ENCODE peak calls at places on chromosomes 12 and 14, in six cellular contexts. One of them, this sample, is unnamed.

GRCh38 chr12:85260904-85261303 is 19.1 kb upstream of the ALX1 start:
- DNase-seq in cardiac muscle cell: no peak
- DNase-seq in coronary artery: no peak
- DNase-seq in A549: no peak
- DNase-seq in fibroblast of pulmonary artery: no peak
- DNase-seq in esophagus squamous epithelium: no peak
- DNase-seq in this sample: no peak

GRCh38 chr14:54048736-54049135 is 92.1 kb upstream of the BMP4 start:
- DNase-seq in cardiac muscle cell: no peak
- DNase-seq in coronary artery: no peak
- DNase-seq in A549: no peak
- DNase-seq in fibroblast of pulmonary artery: no peak
- DNase-seq in esophagus squamous epithelium: no peak
- DNase-seq in this sample: no peak

GRCh38 chr12:57236224-57236924 is 6.9 kb downstream of the SHMT2 start:
- DNase-seq in cardiac muscle cell: no peak
- DNase-seq in coronary artery: no peak
- DNase-seq in A549: no peak
- DNase-seq in fibroblast of pulmonary artery: no peak
- DNase-seq in esophagus squamous epithelium: no peak
- DNase-seq in this sample: no peak

GRCh38 chr14:99809376-99809775 is 16.2 kb downstream of the EML1 start:
- DNase-seq in cardiac muscle cell: no peak
- DNase-seq in coronary artery: peak
- DNase-seq in A549: no peak
- DNase-seq in fibroblast of pulmonary artery: peak
- DNase-seq in esophagus squamous epithelium: no peak
- DNase-seq in this sample: peak

GRCh38 chr12:108367436-108367835 is 28.3 kb upstream of the CMKLR1 start:
- DNase-seq in cardiac muscle cell: no peak
- DNase-seq in coronary artery: peak
- DNase-seq in A549: no peak
- DNase-seq in fibroblast of pulmonary artery: peak
- DNase-seq in esophagus squamous epithelium: no peak
- DNase-seq in this sample: no peak

GRCh38 chr12:14264777-14265176 is 100.7 kb upstream of the ATF7IP start:
- DNase-seq in cardiac muscle cell: no peak
- DNase-seq in coronary artery: no peak
- DNase-seq in A549: no peak
- DNase-seq in fibroblast of pulmonary artery: no peak
- DNase-seq in esophagus squamous epithelium: no peak
- DNase-seq in this sample: no peak

GRCh38 chr14:45253754-45254300 is 825 bp upstream of the MIS18BP1 start:
- DNase-seq in cardiac muscle cell: no peak
- DNase-seq in coronary artery: no peak
- DNase-seq in A549: peak
- DNase-seq in fibroblast of pulmonary artery: peak
- DNase-seq in esophagus squamous epithelium: no peak
- DNase-seq in this sample: no peak

GRCh38 chr12:25121916-25122315 is 73.0 kb downstream of the DNAI7 start:
- DNase-seq in cardiac muscle cell: no peak
- DNase-seq in coronary artery: no peak
- DNase-seq in A549: no peak
- DNase-seq in fibroblast of pulmonary artery: no peak
- DNase-seq in esophagus squamous epithelium: no peak
- DNase-seq in this sample: no peak

GRCh38 chr12:1122803-1123202 is 131.8 kb downstream of the ERC1 start:
- DNase-seq in cardiac muscle cell: peak
- DNase-seq in coronary artery: no peak
- DNase-seq in A549: no peak
- DNase-seq in fibroblast of pulmonary artery: peak
- DNase-seq in esophagus squamous epithelium: no peak
- DNase-seq in this sample: no peak

GRCh38 chr12:77256924-77257323 is 191.6 kb upstream of the E2F7 start:
- DNase-seq in cardiac muscle cell: no peak
- DNase-seq in coronary artery: no peak
- DNase-seq in A549: no peak
- DNase-seq in fibroblast of pulmonary artery: peak
- DNase-seq in esophagus squamous epithelium: no peak
- DNase-seq in this sample: no peak

DNA sequence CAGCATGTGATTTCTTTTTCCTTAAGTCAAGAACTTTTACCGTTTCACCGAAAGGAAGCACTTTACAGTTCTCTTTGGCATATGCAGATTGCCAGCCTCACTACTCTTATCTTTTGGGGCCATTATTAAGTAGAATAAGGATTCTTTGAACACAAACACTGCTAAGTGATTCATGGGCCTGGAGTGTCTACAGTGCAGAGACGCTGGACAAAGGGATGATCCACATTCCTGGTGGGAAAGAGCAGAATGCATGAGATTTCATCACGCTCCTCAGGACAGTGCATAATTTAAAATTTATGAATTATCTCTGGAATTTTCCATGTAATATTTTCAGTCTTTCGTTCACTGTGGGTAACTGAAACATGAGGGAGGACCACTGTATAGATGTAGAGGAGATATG is 90.2 kb downstream of the TTLL5 start:
- DNase-seq in cardiac muscle cell: no peak
- DNase-seq in coronary artery: no peak
- DNase-seq in A549: no peak
- DNase-seq in fibroblast of pulmonary artery: peak
- DNase-seq in esophagus squamous epithelium: no peak
- DNase-seq in this sample: no peak
- TF ChIP-seq CTCF in cardiac muscle cell: no peak
- TF ChIP-seq CTCF in coronary artery: no peak
- TF ChIP-seq CTCF in A549: no peak
- TF ChIP-seq CTCF in fibroblast of pulmonary artery: no peak
- TF ChIP-seq CTCF in esophagus squamous epithelium: no peak
- TF ChIP-seq CTCF in this sample: no peak

DNA sequence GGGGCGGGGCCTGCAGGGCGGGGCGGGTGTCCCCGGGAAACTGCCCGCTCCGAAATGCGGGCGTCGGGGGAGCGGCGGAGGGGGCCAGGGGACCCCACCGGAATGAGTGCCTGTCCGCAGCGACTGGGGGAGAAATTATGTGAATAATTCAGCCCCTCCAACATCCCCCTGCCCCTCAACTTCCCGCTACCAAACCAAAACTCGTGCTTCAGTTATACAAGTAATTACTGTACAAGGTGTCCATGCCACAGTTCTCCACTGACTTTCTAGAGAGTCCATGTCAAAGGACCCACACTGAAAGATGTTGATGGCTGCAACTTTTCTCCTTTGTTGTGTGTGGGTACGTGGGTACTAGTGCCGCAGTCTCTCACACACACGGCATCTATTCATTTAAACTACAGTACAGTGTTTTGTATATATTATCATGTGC is 407 bp upstream of the CDK17 start:
- DNase-seq in cardiac muscle cell: no peak
- DNase-seq in coronary artery: no peak
- DNase-seq in A549: no peak
- DNase-seq in fibroblast of pulmonary artery: peak
- DNase-seq in esophagus squamous epithelium: no peak
- DNase-seq in this sample: no peak
- TF ChIP-seq CTCF in cardiac muscle cell: no peak
- TF ChIP-seq CTCF in coronary artery: no peak
- TF ChIP-seq CTCF in A549: no peak
- TF ChIP-seq CTCF in fibroblast of pulmonary artery: no peak
- TF ChIP-seq CTCF in esophagus squamous epithelium: no peak
- TF ChIP-seq CTCF in this sample: no peak

GRCh38 chr12:3350432-3350831 is 140.6 kb upstream of the PRMT8 start:
- DNase-seq in cardiac muscle cell: no peak
- DNase-seq in coronary artery: no peak
- DNase-seq in A549: no peak
- DNase-seq in fibroblast of pulmonary artery: no peak
- DNase-seq in esophagus squamous epithelium: no peak
- DNase-seq in this sample: no peak
- TF ChIP-seq CTCF in cardiac muscle cell: no peak
- TF ChIP-seq CTCF in coronary artery: no peak
- TF ChIP-seq CTCF in A549: no peak
- TF ChIP-seq CTCF in fibroblast of pulmonary artery: no peak
- TF ChIP-seq CTCF in esophagus squamous epithelium: no peak
- TF ChIP-seq CTCF in this sample: no peak

DNA sequence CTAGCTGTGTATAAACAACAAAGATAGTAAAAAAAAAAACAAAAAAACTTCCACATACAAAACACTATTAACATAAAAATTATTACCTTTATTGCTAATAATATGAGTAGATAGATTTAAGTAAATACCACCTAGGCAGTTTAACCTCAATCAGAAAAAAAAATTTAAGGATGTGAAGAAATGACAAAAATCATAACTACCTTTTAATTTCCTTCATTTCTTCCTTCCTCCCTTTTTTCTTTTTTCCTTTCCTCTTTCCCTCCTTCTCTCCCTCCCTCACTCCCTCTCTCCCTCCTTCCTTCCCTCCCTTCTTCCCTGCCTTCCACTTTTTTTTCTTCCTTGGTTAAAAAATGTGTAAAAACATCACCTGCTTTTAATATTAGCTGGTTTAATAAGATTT is 81.7 kb downstream of the SOX5 start:
- DNase-seq in cardiac muscle cell: no peak
- DNase-seq in coronary artery: no peak
- DNase-seq in A549: no peak
- DNase-seq in fibroblast of pulmonary artery: no peak
- DNase-seq in esophagus squamous epithelium: no peak
- DNase-seq in this sample: no peak
- TF ChIP-seq CTCF in cardiac muscle cell: no peak
- TF ChIP-seq CTCF in coronary artery: no peak
- TF ChIP-seq CTCF in A549: no peak
- TF ChIP-seq CTCF in fibroblast of pulmonary artery: no peak
- TF ChIP-seq CTCF in esophagus squamous epithelium: no peak
- TF ChIP-seq CTCF in this sample: no peak

GRCh38 chr12:79690156-79690605 is 583 bp downstream of the PAWR start:
- DNase-seq in cardiac muscle cell: peak
- DNase-seq in coronary artery: peak
- DNase-seq in A549: no peak
- DNase-seq in fibroblast of pulmonary artery: no peak
- DNase-seq in esophagus squamous epithelium: no peak
- DNase-seq in this sample: peak

GRCh38 chr12:79692249-79692619 is 1.5 kb upstream of the PAWR start:
- DNase-seq in cardiac muscle cell: no peak
- DNase-seq in coronary artery: no peak
- DNase-seq in A549: no peak
- DNase-seq in fibroblast of pulmonary artery: no peak
- DNase-seq in esophagus squamous epithelium: no peak
- DNase-seq in this sample: no peak

GRCh38 chr12:79689477-79690155 is 1.1 kb downstream of the PAWR start:
- DNase-seq in cardiac muscle cell: peak
- DNase-seq in coronary artery: peak
- DNase-seq in A549: peak
- DNase-seq in fibroblast of pulmonary artery: peak
- DNase-seq in esophagus squamous epithelium: no peak
- DNase-seq in this sample: peak

GRCh38 chr12:79691299-79692248 is 810 bp upstream of the PAWR start:
- DNase-seq in cardiac muscle cell: peak
- DNase-seq in coronary artery: peak
- DNase-seq in A549: peak
- DNase-seq in fibroblast of pulmonary artery: peak
- DNase-seq in esophagus squamous epithelium: no peak
- DNase-seq in this sample: no peak

GRCh38 chr12:79690606-79691298 is at the start of gene PAWR:
- DNase-seq in cardiac muscle cell: peak
- DNase-seq in coronary artery: peak
- DNase-seq in A549: peak
- DNase-seq in fibroblast of pulmonary artery: peak
- DNase-seq in esophagus squamous epithelium: no peak
- DNase-seq in this sample: peak
- TF ChIP-seq CTCF in cardiac muscle cell: no peak
- TF ChIP-seq CTCF in coronary artery: peak
- TF ChIP-seq CTCF in A549: peak
- TF ChIP-seq CTCF in fibroblast of pulmonary artery: no peak
- TF ChIP-seq CTCF in esophagus squamous epithelium: no peak
- TF ChIP-seq CTCF in this sample: peak